ENCODE peak calls at places on chromosome 16, in six cellular contexts. F is dorsolateral prefrontal cortex, L is HL-60, Q is BJ, V is psoas muscle, C is H9. X is an unnamed sample.

GRCh38 chr16:72850863-72851262 is 197.1 kb downstream of the ZFHX3 start:
- DNase-seq in F (no peak), L (no peak), Q (no peak), V (no peak), C (no peak), X (no peak)

GRCh38 chr16:58292886-58293285 is 1.9 kb downstream of the PRSS54 start:
- DNase-seq in F (no peak), L (no peak), Q (no peak), V (no peak), C (no peak), X (no peak)

GRCh38 chr16:67170948-67171649 is 761 bp downstream of the NOL3 start:
- DNase-seq in F (no peak), L (no peak), Q (no peak), V (no peak), C (no peak), X (no peak)

GRCh38 chr16:66622863-66623262 is 18.4 kb downstream of the CMTM3 start:
- DNase-seq in F (no peak), L (no peak), Q (no peak), V (no peak), C (no peak), X (no peak)

GRCh38 chr16:11964761-11965539 is at the start of gene TNFRSF17:
- DNase-seq in F (no peak), L (no peak), Q (no peak), V (no peak), C (no peak), X (no peak)

GRCh38 chr16:14562691-14563491 is 67.2 kb downstream of the PARN start:
- DNase-seq in F (no peak), L (no peak), Q (no peak), V (peak), C (no peak), X (peak)

GRCh38 chr16:25493136-25493811 is 198.5 kb upstream of the HS3ST4 start:
- DNase-seq in F (no peak), L (no peak), Q (no peak), V (no peak), C (no peak), X (no peak)

GRCh38 chr16:31214705-31215286 is 877 bp downstream of the TRIM72 start:
- DNase-seq in F (no peak), L (no peak), Q (no peak), V (peak), C (peak), X (peak)

GRCh38 chr16:85651822-85652430 is 36.8 kb downstream of the GINS2 start:
- DNase-seq in F (no peak), L (no peak), Q (no peak), V (no peak), C (no peak), X (no peak)

GRCh38 chr16:73126453-73126853 is 78.5 kb upstream of the ZFHX3 start:
- DNase-seq in F (peak), L (no peak), Q (peak), V (peak), C (no peak), X (no peak)

GRCh38 chr16:24409045-24409444 is 130.3 kb upstream of the RBBP6 start:
- DNase-seq in F (no peak), L (peak), Q (no peak), V (no peak), C (peak), X (no peak)

GRCh38 chr16:71781741-71782140 is 26.9 kb downstream of the AP1G1 start:
- DNase-seq in F (no peak), L (no peak), Q (no peak), V (no peak), C (no peak), X (no peak)

GRCh38 chr16:84952335-84953050 is 58.8 kb downstream of the ZDHHC7 start:
- DNase-seq in F (peak), L (peak), Q (no peak), V (peak), C (peak), X (no peak)

GRCh38 chr16:84054271-84054670 is 11.7 kb upstream of the SLC38A8 start:
- DNase-seq in F (peak), L (no peak), Q (no peak), V (peak), C (no peak), X (no peak)

GRCh38 chr16:20814761-20815160 is 8.4 kb downstream of the REXO5 start:
- DNase-seq in F (no peak), L (no peak), Q (no peak), V (no peak), C (no peak), X (no peak)

GRCh38 chr16:23753908-23754593 is 775 bp upstream of the CHP2 start:
- DNase-seq in F (no peak), L (no peak), Q (no peak), V (no peak), C (no peak), X (no peak)

GRCh38 chr16:85448557-85449194 is 164.4 kb upstream of the GSE1 start:
- DNase-seq in F (no peak), L (peak), Q (no peak), V (no peak), C (no peak), X (no peak)

GRCh38 chr16:30602595-30603277 is 7.5 kb downstream of the ZNF689 start:
- DNase-seq in F (no peak), L (peak), Q (no peak), V (no peak), C (no peak), X (no peak)

GRCh38 chr16:48540222-48540900 is 69.6 kb downstream of the N4BP1 start:
- DNase-seq in F (no peak), L (no peak), Q (no peak), V (no peak), C (no peak), X (no peak)

GRCh38 chr16:80147021-80147680 is 393.6 kb upstream of the DYNLRB2 start:
- DNase-seq in F (no peak), L (no peak), Q (no peak), V (no peak), C (no peak), X (no peak)

GRCh38 chr16:28010671-28011070 is 52.8 kb downstream of the GSG1L start:
- DNase-seq in F (no peak), L (no peak), Q (no peak), V (no peak), C (no peak), X (no peak)

GRCh38 chr16:14501331-14502255 is 128.5 kb downstream of the PARN start:
- DNase-seq in F (peak), L (peak), Q (peak), V (peak), C (peak), X (no peak)

GRCh38 chr16:79267781-79268180 is 332.8 kb downstream of the MAF start:
- DNase-seq in F (no peak), L (no peak), Q (no peak), V (no peak), C (no peak), X (no peak)

GRCh38 chr16:49998991-49999390 is 26.0 kb upstream of the CNEP1R1 start:
- DNase-seq in F (no peak), L (no peak), Q (no peak), V (no peak), C (no peak), X (no peak)

GRCh38 chr16:83911290-83911689 is 12.4 kb downstream of the MLYCD start:
- DNase-seq in F (no peak), L (no peak), Q (no peak), V (no peak), C (no peak), X (peak)

GRCh38 chr16:10113248-10113647 is 69.0 kb downstream of the GRIN2A start:
- DNase-seq in F (no peak), L (no peak), Q (no peak), V (no peak), C (no peak), X (no peak)

GRCh38 chr16:23055481-23055880 is 93.8 kb downstream of the USP31 start:
- DNase-seq in F (no peak), L (peak), Q (no peak), V (no peak), C (no peak), X (no peak)

GRCh38 chr16:4316732-4317461 is 1.0 kb downstream of the GLIS2 start:
- DNase-seq in F (peak), L (no peak), Q (no peak), V (peak), C (no peak), X (no peak)

GRCh38 chr16:17304124-17304813 is 166.5 kb downstream of the XYLT1 start:
- DNase-seq in F (no peak), L (no peak), Q (no peak), V (no peak), C (no peak), X (no peak)

GRCh38 chr16:20221208-20221607 is 106.1 kb downstream of the GP2 start:
- DNase-seq in F (no peak), L (no peak), Q (no peak), V (no peak), C (no peak), X (no peak)

GRCh38 chr16:84849751-84850150 is 30.0 kb downstream of the CRISPLD2 start:
- DNase-seq in F (no peak), L (no peak), Q (no peak), V (no peak), C (no peak), X (no peak)

GRCh38 chr16:68548947-68549346 is 9.9 kb downstream of the ZFP90 start:
- DNase-seq in F (no peak), L (no peak), Q (no peak), V (no peak), C (no peak), X (no peak)

GRCh38 chr16:29710227-29711219 is 31.5 kb downstream of the QPRT start:
- DNase-seq in F (no peak), L (peak), Q (peak), V (no peak), C (peak), X (no peak)

GRCh38 chr16:84270531-84270930 is 24.1 kb upstream of the WFDC1 start:
- DNase-seq in F (no peak), L (no peak), Q (no peak), V (no peak), C (no peak), X (no peak)

GRCh38 chr16:30951785-30952184 is 2.9 kb downstream of the ORAI3 start:
- DNase-seq in F (no peak), L (no peak), Q (no peak), V (peak), C (no peak), X (no peak)

GRCh38 chr16:50445603-50446250 is 76.9 kb upstream of the BRD7 start:
- DNase-seq in F (no peak), L (no peak), Q (no peak), V (no peak), C (no peak), X (no peak)

GRCh38 chr16:12582696-12583095 is 221.0 kb downstream of the CPPED1 start:
- DNase-seq in F (no peak), L (no peak), Q (no peak), V (no peak), C (no peak), X (no peak)

GRCh38 chr16:27316038-27316680 is 2.4 kb downstream of the IL4R start:
- DNase-seq in F (no peak), L (no peak), Q (no peak), V (no peak), C (no peak), X (no peak)

DNA sequence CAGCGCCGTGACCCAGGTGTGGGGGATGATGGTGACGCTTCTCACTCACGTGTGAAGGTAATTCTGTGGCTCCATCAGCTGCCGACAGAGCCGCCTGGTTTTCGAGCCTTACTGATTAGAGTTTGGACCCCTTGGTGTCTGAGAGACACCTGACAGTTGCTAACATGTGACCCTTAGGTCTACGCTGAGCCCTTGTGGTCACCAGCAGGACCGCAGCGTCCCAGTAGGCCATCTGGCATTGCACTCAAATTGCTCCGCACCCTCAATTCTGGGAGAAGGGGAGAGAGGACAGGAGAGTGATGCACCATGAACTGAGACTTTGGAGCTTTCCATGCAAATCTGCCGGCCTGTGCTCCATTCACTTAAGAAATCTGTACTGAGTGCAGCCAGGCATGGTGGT is 2.5 kb downstream of the FLYWCH1 start:
- DNase-seq in F (no peak), L (no peak), Q (no peak), V (no peak), C (no peak), X (peak)
- TF ChIP-seq CTCF in F (no peak), L (no peak), Q (no peak), V (no peak), C (no peak), X (no peak)

GRCh38 chr16:75251280-75252048 is at the start of gene BCAR1:
- DNase-seq in F (peak), L (no peak), Q (peak), V (peak), C (peak), X (peak)
- TF ChIP-seq CTCF in F (peak), L (no peak), Q (no peak), V (peak), C (no peak), X (no peak)

DNA sequence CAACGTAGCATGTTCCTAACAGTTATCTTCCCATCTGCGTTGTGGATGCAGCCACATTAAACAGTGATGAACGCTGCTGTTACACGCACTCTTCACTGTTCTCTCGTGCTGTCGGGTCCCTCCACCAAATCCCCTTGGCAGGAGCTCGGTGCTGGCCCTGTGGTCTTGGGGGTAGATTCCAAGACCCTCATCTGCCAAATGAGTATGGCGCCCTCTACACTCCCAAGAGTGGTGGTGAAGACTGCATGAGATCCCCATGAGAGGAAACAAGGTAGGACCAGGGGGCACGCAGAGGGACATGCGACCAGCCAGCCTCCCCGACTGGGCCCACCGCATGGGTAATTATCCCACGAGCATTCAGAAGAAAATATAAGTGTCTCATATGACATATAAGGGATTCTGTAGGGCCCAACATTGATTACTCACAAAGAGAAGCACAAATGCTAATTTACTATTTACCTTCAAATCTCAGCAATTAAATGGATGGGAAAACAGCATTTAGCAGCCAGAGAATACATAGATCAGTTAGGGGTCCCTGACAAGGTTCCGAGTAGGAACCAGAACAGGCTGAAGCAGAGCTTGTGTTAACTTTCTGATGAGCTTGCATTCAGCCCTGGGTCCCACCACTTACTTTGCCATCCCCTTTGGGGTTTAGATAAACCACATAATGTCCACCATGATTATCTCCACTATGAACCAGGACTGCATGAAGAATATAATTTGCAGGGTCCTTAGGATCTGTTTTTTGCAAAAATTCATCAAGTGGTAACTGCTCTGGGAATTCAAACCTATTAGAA is 23.8 kb downstream of the LITAFD start:
- DNase-seq in F (no peak), L (no peak), Q (no peak), V (no peak), C (peak), X (no peak)
- TF ChIP-seq CTCF in F (no peak), L (no peak), Q (peak), V (peak), C (peak), X (peak)

DNA sequence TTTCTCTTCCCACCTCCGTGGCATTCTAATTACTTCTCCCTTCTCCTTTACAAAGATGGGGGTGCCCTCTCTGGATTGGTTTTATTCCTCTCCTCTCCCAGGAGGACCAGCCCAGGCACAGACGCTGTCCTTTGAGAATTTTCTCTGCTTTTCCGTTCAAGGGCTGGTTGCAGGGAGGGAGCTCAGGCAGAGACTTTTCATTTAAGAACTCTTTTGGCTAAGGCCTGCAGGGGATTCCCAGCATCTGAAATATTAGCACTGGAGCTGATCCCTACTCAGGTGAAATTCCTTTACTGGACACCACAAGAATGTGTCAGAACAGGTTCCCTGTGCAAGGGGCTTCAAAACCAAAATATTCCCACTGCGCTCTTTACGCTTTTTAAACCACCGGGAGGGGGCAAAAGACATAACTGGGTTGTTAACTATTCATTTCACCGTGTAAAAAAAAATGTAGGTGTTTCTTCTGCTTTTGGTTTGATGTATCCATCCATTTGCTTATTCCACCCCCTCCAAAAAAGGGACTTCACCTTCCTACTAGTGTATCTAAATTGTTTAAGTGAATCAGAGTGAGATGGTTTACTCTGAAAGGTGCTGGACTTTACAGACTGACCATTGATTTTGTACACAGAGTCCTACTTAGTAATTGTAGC is 1.4 kb downstream of the NFAT5 start:
- DNase-seq in F (no peak), L (peak), Q (no peak), V (no peak), C (peak), X (no peak)
- TF ChIP-seq CTCF in F (no peak), L (no peak), Q (peak), V (no peak), C (peak), X (no peak)